ENCODE peak calls at places on chromosomes 7 and 10, in six cellular contexts. G is NCI-H187; E is colonic mucosa; M is effector CD4-positive, alpha-beta T cell; A is activated naive CD4-positive, alpha-beta T cell treated with Interleukin-2 at 50 U/mL for 16 hours; N is CD4-positive, CD25-positive, alpha-beta regulatory T cell. C is an unnamed sample.

GRCh38 chr7:30984359-30985107 is 20.8 kb downstream of the GHRHR start:
- DNase-seq in E (no peak), G (no peak), N (no peak), M (no peak), A (no peak), C (no peak)

GRCh38 chr7:98222533-98223195 is 11.4 kb downstream of the BHLHA15 start:
- DNase-seq in A (no peak), E (no peak), G (no peak), M (no peak), N (no peak), C (no peak)

GRCh38 chr10:69392481-69393000 is 24.2 kb downstream of the TACR2 start:
- DNase-seq in N (peak; percentile 82), E (peak; percentile 89), M (peak; percentile 72), G (peak; percentile 33), A (peak; percentile 81), C (peak; percentile 84)

GRCh38 chr10:73837072-73837471 is 25.7 kb upstream of the NDST2 start:
- DNase-seq in A (no peak), G (no peak), N (no peak), E (no peak), M (no peak), C (no peak)

GRCh38 chr10:132350391-132350790 is 18.4 kb downstream of the LRRC27 start:
- DNase-seq in N (no peak), M (no peak), A (no peak), E (no peak), G (no peak), C (no peak)

GRCh38 chr7:98358706-98359105 is 42.2 kb downstream of the BAIAP2L1 start:
- DNase-seq in E (no peak), G (no peak), A (no peak), N (no peak), M (no peak), C (no peak)

GRCh38 chr7:4612939-4613841 is 68.9 kb upstream of the FOXK1 start:
- DNase-seq in M (no peak), N (no peak), E (no peak), A (no peak), G (no peak), C (no peak)

GRCh38 chr7:73841689-73842247 is 548 bp downstream of the METTL27 start:
- DNase-seq in M (no peak), E (no peak), G (no peak), A (no peak), N (no peak), C (peak; percentile 51)

GRCh38 chr7:150368884-150369739 is 490 bp downstream of the REPIN1 start:
- DNase-seq in A (peak; percentile 71), G (peak; percentile 44), M (peak; percentile 45), N (peak; percentile 69), E (peak; percentile 67), C (peak; percentile 91)

GRCh38 chr10:47257396-47258120 is 42.4 kb upstream of the GDF10 start:
- DNase-seq in N (peak; percentile 39), A (no peak), M (no peak), G (no peak), E (no peak), C (peak; percentile 42)

GRCh38 chr10:93815304-93816091 is 57.8 kb downstream of the LGI1 start:
- DNase-seq in M (no peak), E (no peak), A (no peak), G (no peak), N (no peak), C (no peak)

GRCh38 chr10:133169173-133169947 is 9.3 kb downstream of the KNDC1 start:
- DNase-seq in E (no peak), N (no peak), G (no peak), M (no peak), A (no peak), C (no peak)

GRCh38 chr10:61835069-61835908 is 66.2 kb upstream of the ARID5B start:
- DNase-seq in E (no peak), A (no peak), N (peak; percentile 17), G (no peak), M (no peak), C (peak; percentile 16)

GRCh38 chr7:106070201-106070551 is 41.9 kb downstream of the SYPL1 start:
- DNase-seq in G (no peak), E (no peak), A (no peak), N (no peak), M (no peak), C (no peak)

GRCh38 chr10:31419394-31420063 is 100.5 kb downstream of the ZEB1 start:
- DNase-seq in E (no peak), N (no peak), A (no peak), M (no peak), G (no peak), C (no peak)

GRCh38 chr10:103854265-103854686 is 1.1 kb downstream of the SH3PXD2A start:
- DNase-seq in M (no peak), A (no peak), G (no peak), E (no peak), N (no peak), C (no peak)

GRCh38 chr10:16843252-16843870 is 26.1 kb upstream of the RSU1 start:
- DNase-seq in A (no peak), N (peak; percentile 70), G (no peak), E (no peak), M (no peak), C (peak; percentile 56)

GRCh38 chr10:93352638-93353383 is 129.3 kb downstream of the MYOF start:
- DNase-seq in G (no peak), A (no peak), M (no peak), E (no peak), N (peak; percentile 52), C (peak; percentile 41)

GRCh38 chr10:32298066-32298812 is 48.7 kb downstream of the EPC1 start:
- DNase-seq in M (no peak), G (no peak), E (no peak), A (no peak), N (no peak), C (no peak)

GRCh38 chr10:26909753-26910152 is 49.0 kb upstream of the ABI1 start:
- DNase-seq in N (no peak), G (no peak), E (no peak), A (no peak), M (no peak), C (no peak)

GRCh38 chr7:108286290-108286904 is 156.2 kb upstream of the LAMB4 start:
- DNase-seq in E (no peak), G (no peak), A (no peak), M (no peak), N (no peak), C (no peak)

GRCh38 chr10:50992972-50993766 is 81.1 kb upstream of the PRKG1 start:
- DNase-seq in M (no peak), E (peak; percentile 25), A (no peak), G (no peak), N (no peak), C (no peak)

GRCh38 chr10:120570418-120570817 is 113.4 kb downstream of the PLPP4 start:
- DNase-seq in E (no peak), M (no peak), A (no peak), N (no peak), G (no peak), C (no peak)

GRCh38 chr7:41617987-41618386 is 84.9 kb downstream of the INHBA start:
- DNase-seq in E (no peak), G (no peak), A (no peak), M (no peak), N (no peak), C (no peak)

GRCh38 chr7:132436121-132436520 is 140.1 kb downstream of the PLXNA4 start:
- DNase-seq in G (no peak), A (no peak), N (no peak), M (no peak), E (no peak), C (no peak)

GRCh38 chr10:52908483-52908882 is 135.9 kb upstream of the MBL2 start:
- DNase-seq in G (no peak), N (no peak), E (no peak), M (no peak), A (no peak), C (no peak)

GRCh38 chr10:128130051-128130450 is 3.8 kb upstream of the MKI67 start:
- DNase-seq in G (no peak), N (no peak), M (no peak), E (no peak), A (no peak), C (no peak)

GRCh38 chr7:108431099-108431498 is 25.1 kb downstream of the NRCAM start:
- DNase-seq in G (no peak), N (no peak), A (no peak), M (no peak), E (no peak), C (no peak)

GRCh38 chr10:79176949-79177602 is 108.3 kb downstream of the ZMIZ1 start:
- DNase-seq in N (no peak), G (no peak), M (no peak), A (no peak), E (no peak), C (no peak)

GRCh38 chr10:99711129-99711719 is 20.7 kb downstream of the COX15 start:
- DNase-seq in M (peak; percentile 10), E (peak; percentile 59), A (no peak), G (no peak), N (peak; percentile 37), C (peak; percentile 10)

GRCh38 chr7:148290451-148291005 is 300.0 kb upstream of the C7orf33 start:
- DNase-seq in E (no peak), G (no peak), N (no peak), M (no peak), A (no peak), C (no peak)

GRCh38 chr10:67815571-67816059 is 22.4 kb downstream of the DNAJC12 start:
- DNase-seq in G (no peak), E (no peak), N (no peak), A (no peak), M (no peak), C (no peak)

GRCh38 chr7:95396136-95397032 is at the start of gene PON3:
- DNase-seq in E (peak; percentile 65), N (peak; percentile 6), M (no peak), A (no peak), G (no peak), C (no peak)

GRCh38 chr10:110755781-110756180 is 111.6 kb downstream of the RBM20 start:
- DNase-seq in N (no peak), A (no peak), E (no peak), G (no peak), M (no peak), C (no peak)

GRCh38 chr7:94933256-94933990 is 26.0 kb downstream of the PPP1R9A start:
- DNase-seq in N (no peak), E (no peak), A (no peak), G (no peak), M (no peak), C (no peak)

GRCh38 chr7:79084423-79084822 is 369.0 kb downstream of the MAGI2 start:
- DNase-seq in A (no peak), M (no peak), N (no peak), E (no peak), G (no peak), C (no peak)

GRCh38 chr10:25933653-25934608 is at the start of gene MYO3A:
- DNase-seq in E (no peak), N (no peak), G (no peak), M (no peak), A (no peak), C (peak; percentile 31)

C was measured in B cell.